ENCODE peak calls at places on chromosome 10, in seven cellular contexts. One of them, this sample, is unnamed.

GRCh38 chr10:54009672-54010071 is 791.4 kb downstream of the PCDH15 start:
- DNase-seq in A549: no peak
- DNase-seq in hepatocyte: no peak
- DNase-seq in thoracic aorta: no peak
- DNase-seq in astrocyte of the spinal cord: no peak
- DNase-seq in HL-60: no peak
- DNase-seq in SK-N-SH: no peak
- DNase-seq in this sample: no peak

GRCh38 chr10:99761395-99761794 is 21.0 kb upstream of the ABCC2 start:
- DNase-seq in HL-60: no peak
- DNase-seq in thoracic aorta: no peak
- DNase-seq in astrocyte of the spinal cord: no peak
- DNase-seq in hepatocyte: no peak
- DNase-seq in SK-N-SH: no peak
- DNase-seq in A549: no peak
- DNase-seq in this sample: no peak

GRCh38 chr10:61779950-61780659 is 117.4 kb downstream of the CABCOCO1 start:
- DNase-seq in thoracic aorta: peak; percentile 38
- DNase-seq in SK-N-SH: no peak
- DNase-seq in hepatocyte: peak; percentile 61
- DNase-seq in A549: peak; percentile 49
- DNase-seq in astrocyte of the spinal cord: peak; percentile 90
- DNase-seq in HL-60: no peak
- DNase-seq in this sample: no peak

GRCh38 chr10:45071043-45071813 is 70.5 kb downstream of the ZNF22 start:
- DNase-seq in hepatocyte: no peak
- DNase-seq in thoracic aorta: no peak
- DNase-seq in SK-N-SH: no peak
- DNase-seq in HL-60: no peak
- DNase-seq in A549: no peak
- DNase-seq in astrocyte of the spinal cord: no peak
- DNase-seq in this sample: no peak

GRCh38 chr10:71077143-71077581 is 135.2 kb upstream of the UNC5B start:
- DNase-seq in hepatocyte: no peak
- DNase-seq in astrocyte of the spinal cord: no peak
- DNase-seq in thoracic aorta: no peak
- DNase-seq in SK-N-SH: peak; percentile 41
- DNase-seq in A549: no peak
- DNase-seq in HL-60: no peak
- DNase-seq in this sample: no peak

GRCh38 chr10:131016556-131016955 is 295.0 kb downstream of the TCERG1L start:
- DNase-seq in A549: no peak
- DNase-seq in HL-60: no peak
- DNase-seq in SK-N-SH: no peak
- DNase-seq in hepatocyte: no peak
- DNase-seq in astrocyte of the spinal cord: no peak
- DNase-seq in thoracic aorta: no peak
- DNase-seq in this sample: no peak

GRCh38 chr10:24816997-24817396 is 93.3 kb upstream of the ARHGAP21 start:
- DNase-seq in astrocyte of the spinal cord: no peak
- DNase-seq in thoracic aorta: no peak
- DNase-seq in A549: no peak
- DNase-seq in hepatocyte: no peak
- DNase-seq in SK-N-SH: no peak
- DNase-seq in HL-60: no peak
- DNase-seq in this sample: no peak

GRCh38 chr10:79995979-79996629 is 47.2 kb upstream of the SFTPD start:
- DNase-seq in HL-60: no peak
- DNase-seq in hepatocyte: no peak
- DNase-seq in SK-N-SH: no peak
- DNase-seq in A549: no peak
- DNase-seq in thoracic aorta: no peak
- DNase-seq in astrocyte of the spinal cord: no peak
- DNase-seq in this sample: no peak

GRCh38 chr10:62594093-62594520 is 210.4 kb upstream of the ADO start:
- DNase-seq in HL-60: peak; percentile 63
- DNase-seq in thoracic aorta: no peak
- DNase-seq in A549: peak; percentile 58
- DNase-seq in SK-N-SH: peak; percentile 60
- DNase-seq in astrocyte of the spinal cord: peak; percentile 72
- DNase-seq in hepatocyte: peak; percentile 71
- DNase-seq in this sample: peak; percentile 62

GRCh38 chr10:34236927-34237326 is 578.2 kb downstream of the PARD3 start:
- DNase-seq in A549: no peak
- DNase-seq in SK-N-SH: no peak
- DNase-seq in thoracic aorta: no peak
- DNase-seq in hepatocyte: no peak
- DNase-seq in HL-60: no peak
- DNase-seq in astrocyte of the spinal cord: peak; percentile 25
- DNase-seq in this sample: no peak

GRCh38 chr10:118979661-118980060 is 49.9 kb upstream of the NANOS1 start:
- DNase-seq in hepatocyte: no peak
- DNase-seq in astrocyte of the spinal cord: no peak
- DNase-seq in A549: no peak
- DNase-seq in SK-N-SH: no peak
- DNase-seq in HL-60: no peak
- DNase-seq in thoracic aorta: no peak
- DNase-seq in this sample: no peak

GRCh38 chr10:30170814-30171213 is 111.4 kb upstream of the JCAD start:
- DNase-seq in SK-N-SH: no peak
- DNase-seq in thoracic aorta: no peak
- DNase-seq in hepatocyte: no peak
- DNase-seq in A549: no peak
- DNase-seq in HL-60: no peak
- DNase-seq in astrocyte of the spinal cord: no peak
- DNase-seq in this sample: no peak

GRCh38 chr10:78804356-78805032 is 264.3 kb upstream of the ZMIZ1 start:
- DNase-seq in hepatocyte: no peak
- DNase-seq in SK-N-SH: peak; percentile 50
- DNase-seq in HL-60: no peak
- DNase-seq in astrocyte of the spinal cord: no peak
- DNase-seq in A549: no peak
- DNase-seq in thoracic aorta: no peak
- DNase-seq in this sample: no peak

GRCh38 chr10:28728396-28728795 is 51.1 kb downstream of the BAMBI start:
- DNase-seq in A549: no peak
- DNase-seq in astrocyte of the spinal cord: no peak
- DNase-seq in HL-60: no peak
- DNase-seq in thoracic aorta: no peak
- DNase-seq in hepatocyte: peak; percentile 37
- DNase-seq in SK-N-SH: no peak
- DNase-seq in this sample: no peak

GRCh38 chr10:123100030-123100762 is 35.6 kb upstream of the HMX3 start:
- DNase-seq in astrocyte of the spinal cord: no peak
- DNase-seq in HL-60: no peak
- DNase-seq in hepatocyte: no peak
- DNase-seq in A549: peak; percentile 10
- DNase-seq in SK-N-SH: no peak
- DNase-seq in thoracic aorta: no peak
- DNase-seq in this sample: no peak

GRCh38 chr10:119316729-119317097 is 109.3 kb downstream of the GRK5 start:
- DNase-seq in hepatocyte: peak; percentile 86
- DNase-seq in thoracic aorta: peak; percentile 54
- DNase-seq in SK-N-SH: no peak
- DNase-seq in A549: peak; percentile 94
- DNase-seq in astrocyte of the spinal cord: peak; percentile 86
- DNase-seq in HL-60: no peak
- DNase-seq in this sample: no peak

GRCh38 chr10:114825513-114826253 is 4.1 kb downstream of the FHIP2A start:
- DNase-seq in hepatocyte: peak; percentile 11
- DNase-seq in astrocyte of the spinal cord: peak; percentile 85
- DNase-seq in thoracic aorta: no peak
- DNase-seq in HL-60: no peak
- DNase-seq in A549: peak; percentile 19
- DNase-seq in SK-N-SH: no peak
- DNase-seq in this sample: no peak

GRCh38 chr10:75857269-75857846 is 425.9 kb downstream of the LRMDA start:
- DNase-seq in HL-60: no peak
- DNase-seq in SK-N-SH: no peak
- DNase-seq in hepatocyte: no peak
- DNase-seq in A549: no peak
- DNase-seq in astrocyte of the spinal cord: no peak
- DNase-seq in thoracic aorta: no peak
- DNase-seq in this sample: no peak

GRCh38 chr10:75851946-75852345 is 420.5 kb downstream of the LRMDA start:
- DNase-seq in thoracic aorta: no peak
- DNase-seq in SK-N-SH: no peak
- DNase-seq in hepatocyte: no peak
- DNase-seq in HL-60: no peak
- DNase-seq in astrocyte of the spinal cord: no peak
- DNase-seq in A549: no peak
- DNase-seq in this sample: no peak

GRCh38 chr10:75858357-75858756 is 426.9 kb downstream of the LRMDA start:
- DNase-seq in thoracic aorta: no peak
- DNase-seq in A549: no peak
- DNase-seq in astrocyte of the spinal cord: no peak
- DNase-seq in HL-60: no peak
- DNase-seq in hepatocyte: no peak
- DNase-seq in SK-N-SH: no peak
- DNase-seq in this sample: no peak

GRCh38 chr10:75857896-75858295 is 426.5 kb downstream of the LRMDA start:
- DNase-seq in hepatocyte: no peak
- DNase-seq in thoracic aorta: no peak
- DNase-seq in HL-60: no peak
- DNase-seq in astrocyte of the spinal cord: no peak
- DNase-seq in A549: no peak
- DNase-seq in SK-N-SH: no peak
- DNase-seq in this sample: no peak

DNA sequence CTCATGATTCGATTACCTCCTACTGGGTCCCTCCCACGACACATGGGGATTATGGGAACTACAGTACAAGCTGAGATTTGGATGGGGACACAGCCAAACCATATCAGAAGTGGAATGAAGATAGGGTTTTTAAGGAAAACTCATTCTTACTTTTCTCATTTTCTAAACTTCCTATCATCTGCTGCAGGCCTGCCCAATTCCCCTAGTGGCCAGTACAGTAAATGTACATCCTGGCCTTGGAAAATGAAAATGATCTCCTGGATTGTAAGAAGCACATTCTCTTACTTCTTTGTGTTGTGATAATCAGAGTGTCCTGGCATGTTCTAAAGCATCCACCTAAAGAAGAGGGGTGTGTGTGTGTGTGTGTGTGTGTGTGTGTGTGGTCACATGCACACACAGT is 421.7 kb downstream of the LRMDA start:
- DNase-seq in thoracic aorta: no peak
- DNase-seq in HL-60: no peak
- DNase-seq in SK-N-SH: no peak
- DNase-seq in astrocyte of the spinal cord: no peak
- DNase-seq in A549: peak; percentile 12
- DNase-seq in hepatocyte: no peak
- DNase-seq in this sample: no peak
- TF ChIP-seq CTCF in thoracic aorta: peak; percentile 18
- TF ChIP-seq CTCF in HL-60: peak; percentile 12
- TF ChIP-seq CTCF in SK-N-SH: peak; percentile 45
- TF ChIP-seq CTCF in astrocyte of the spinal cord: peak; percentile 49
- TF ChIP-seq CTCF in A549: peak; percentile 10
- TF ChIP-seq CTCF in hepatocyte: peak; percentile 25
- TF ChIP-seq CTCF in this sample: peak; percentile 46

DNA sequence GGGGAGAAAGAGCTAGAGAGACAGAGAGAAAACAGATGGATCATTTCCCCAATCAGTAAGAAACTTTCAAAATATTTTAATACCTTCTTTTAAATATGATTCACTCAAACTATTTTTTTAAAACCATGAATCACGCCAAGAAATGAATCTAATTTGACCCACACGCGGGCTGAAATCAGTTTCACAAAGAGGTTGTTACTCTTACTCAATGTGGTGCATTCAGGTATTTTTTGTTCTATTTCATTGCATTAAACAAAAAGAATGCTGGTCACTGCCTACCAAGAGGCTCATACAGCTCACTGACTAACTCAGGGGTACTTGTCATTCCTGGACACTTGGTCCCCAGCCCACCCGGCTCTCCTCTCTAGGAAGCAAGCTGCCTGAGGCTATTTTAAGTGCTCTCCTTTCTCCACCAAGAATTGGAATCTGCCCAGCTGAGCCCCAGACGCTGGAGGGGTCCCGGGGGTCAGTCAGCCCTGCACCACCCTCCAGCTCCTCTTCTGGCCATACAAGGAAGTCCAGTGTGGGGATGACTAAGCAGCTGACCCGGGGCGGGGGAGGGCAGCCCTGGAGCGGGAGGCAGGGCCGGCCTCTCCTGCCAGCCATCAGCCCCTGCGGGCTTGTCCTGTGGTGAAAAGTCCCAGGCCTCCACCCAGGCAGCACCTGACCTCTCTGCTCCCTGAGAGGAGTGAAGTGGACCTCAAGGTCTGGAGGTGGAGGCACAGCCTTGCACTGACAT is 21.7 kb upstream of the PFKP start:
- DNase-seq in SK-N-SH: peak; percentile 67
- DNase-seq in A549: peak; percentile 82
- DNase-seq in thoracic aorta: no peak
- DNase-seq in astrocyte of the spinal cord: peak; percentile 84
- DNase-seq in hepatocyte: peak; percentile 68
- DNase-seq in HL-60: no peak
- DNase-seq in this sample: peak; percentile 42
- TF ChIP-seq CTCF in SK-N-SH: peak; percentile 49
- TF ChIP-seq CTCF in A549: no peak
- TF ChIP-seq CTCF in thoracic aorta: no peak
- TF ChIP-seq CTCF in astrocyte of the spinal cord: peak; percentile 48
- TF ChIP-seq CTCF in hepatocyte: no peak
- TF ChIP-seq CTCF in HL-60: no peak
- TF ChIP-seq CTCF in this sample: no peak

GRCh38 chr10:48309711-48310226 is 3.3 kb downstream of the MAPK8 start:
- DNase-seq in hepatocyte: peak; percentile 43
- DNase-seq in thoracic aorta: no peak
- DNase-seq in A549: peak; percentile 18
- DNase-seq in HL-60: no peak
- DNase-seq in astrocyte of the spinal cord: peak; percentile 69
- DNase-seq in SK-N-SH: peak; percentile 25
- DNase-seq in this sample: no peak
- TF ChIP-seq CTCF in hepatocyte: peak; percentile 29
- TF ChIP-seq CTCF in thoracic aorta: no peak
- TF ChIP-seq CTCF in A549: peak; percentile 42
- TF ChIP-seq CTCF in HL-60: no peak
- TF ChIP-seq CTCF in astrocyte of the spinal cord: no peak
- TF ChIP-seq CTCF in SK-N-SH: peak; percentile 43
- TF ChIP-seq CTCF in this sample: no peak

GRCh38 chr10:21488246-21488953 is 37.1 kb downstream of the SKIDA1 start:
- DNase-seq in SK-N-SH: no peak
- DNase-seq in astrocyte of the spinal cord: peak; percentile 51
- DNase-seq in thoracic aorta: no peak
- DNase-seq in A549: peak; percentile 37
- DNase-seq in HL-60: no peak
- DNase-seq in hepatocyte: no peak
- DNase-seq in this sample: no peak

GRCh38 chr10:21481407-21481806 is 44.1 kb downstream of the SKIDA1 start:
- DNase-seq in astrocyte of the spinal cord: no peak
- DNase-seq in thoracic aorta: no peak
- DNase-seq in HL-60: no peak
- DNase-seq in hepatocyte: no peak
- DNase-seq in A549: no peak
- DNase-seq in SK-N-SH: no peak
- DNase-seq in this sample: no peak

GRCh38 chr10:21479553-21480315 is 45.7 kb downstream of the SKIDA1 start:
- DNase-seq in SK-N-SH: no peak
- DNase-seq in A549: no peak
- DNase-seq in astrocyte of the spinal cord: no peak
- DNase-seq in hepatocyte: no peak
- DNase-seq in HL-60: no peak
- DNase-seq in thoracic aorta: no peak
- DNase-seq in this sample: no peak

GRCh38 chr10:21487416-21488180 is 37.9 kb downstream of the SKIDA1 start:
- DNase-seq in hepatocyte: no peak
- DNase-seq in thoracic aorta: no peak
- DNase-seq in astrocyte of the spinal cord: no peak
- DNase-seq in A549: no peak
- DNase-seq in SK-N-SH: no peak
- DNase-seq in HL-60: no peak
- DNase-seq in this sample: no peak

GRCh38 chr10:21482821-21483220 is 42.7 kb downstream of the SKIDA1 start:
- DNase-seq in astrocyte of the spinal cord: no peak
- DNase-seq in HL-60: no peak
- DNase-seq in thoracic aorta: no peak
- DNase-seq in A549: no peak
- DNase-seq in SK-N-SH: no peak
- DNase-seq in hepatocyte: no peak
- DNase-seq in this sample: no peak
- TF ChIP-seq CTCF in astrocyte of the spinal cord: no peak
- TF ChIP-seq CTCF in HL-60: no peak
- TF ChIP-seq CTCF in thoracic aorta: no peak
- TF ChIP-seq CTCF in A549: no peak
- TF ChIP-seq CTCF in SK-N-SH: no peak
- TF ChIP-seq CTCF in hepatocyte: no peak
- TF ChIP-seq CTCF in this sample: no peak